ENCODE peak calls at places on chromosomes 4 and X, in ten cellular contexts. W is right lobe of liver, G is HFF-Myc, V is testis, U is A549, R is GM20000, N is tibial artery, H is mammary epithelial cell, F is endothelial cell, I is fibroblast of mammary gland. Q is an unnamed sample.

GRCh38 chr4:38979081-38979480 is 53.1 kb downstream of the TMEM156 start:
- DNase-seq in U (no peak), I (no peak), V (no peak), H (no peak), F (no peak), G (no peak), R (no peak), W (no peak), N (no peak), Q (no peak)

GRCh38 chr4:9762823-9763475 is 18.5 kb upstream of the DRD5 start:
- DNase-seq in I (peak; percentile 64), R (peak; percentile 76), U (peak; percentile 17), H (peak; percentile 68), N (peak; percentile 60), W (no peak), V (peak; percentile 76), G (peak; percentile 22), F (peak; percentile 70), Q (peak; percentile 51)

GRCh38 chr4:116599859-116600258 is 485.5 kb downstream of the TRAM1L1 start:
- DNase-seq in V (peak; percentile 49), I (no peak), U (no peak), R (no peak), F (no peak), H (no peak), N (no peak), G (no peak), W (peak; percentile 9), Q (no peak)

GRCh38 chr4:184293552-184293951 is 75.9 kb upstream of the ENPP6 start:
- DNase-seq in I (no peak), V (no peak), R (no peak), F (peak; percentile 30), W (no peak), H (no peak), G (no peak), U (no peak), N (no peak), Q (no peak)

GRCh38 chr4:100938698-100939097 is 408.6 kb downstream of the PPP3CA start:
- DNase-seq in I (no peak), R (no peak), H (no peak), V (no peak), U (no peak), N (no peak), F (no peak), W (no peak), G (no peak), Q (peak; percentile 10)

GRCh38 chrX:130171446-130172126 is at the start of gene RAB33A:
- DNase-seq in N (no peak), G (no peak), R (peak; percentile 25), U (no peak), W (peak; percentile 25), V (peak; percentile 16), F (peak; percentile 29), H (no peak), I (no peak), Q (peak; percentile 41)

GRCh38 chrX:133892337-133892736 is 93.1 kb downstream of the GPC3 start:
- DNase-seq in V (no peak), F (peak; percentile 1), R (no peak), N (no peak), U (no peak), H (no peak), I (no peak), G (no peak), W (no peak), Q (no peak)

GRCh38 chr4:101944649-101945048 is 154.1 kb downstream of the BANK1 start:
- DNase-seq in N (no peak), H (peak; percentile 26), G (peak; percentile 0), V (no peak), I (peak; percentile 6), R (no peak), U (no peak), F (no peak), W (no peak), Q (no peak)

GRCh38 chr4:113683143-113683542 is 78.4 kb downstream of the CAMK2D start:
- DNase-seq in N (no peak), W (no peak), G (no peak), R (peak; percentile 67), I (no peak), H (peak; percentile 45), V (no peak), U (no peak), F (no peak), Q (no peak)

GRCh38 chr4:41360214-41360910 is 103.6 kb downstream of the UCHL1 start:
- DNase-seq in R (peak; percentile 45), F (peak; percentile 71), I (peak; percentile 7), U (no peak), G (no peak), W (peak; percentile 81), H (peak; percentile 24), N (peak; percentile 67), V (peak; percentile 45), Q (peak; percentile 83)

GRCh38 chrX:143754183-143754582 is 33.6 kb upstream of the SPANXN2 start:
- DNase-seq in F (no peak), R (no peak), N (no peak), H (peak; percentile 76), V (peak; percentile 23), G (no peak), I (no peak), U (no peak), W (no peak), Q (no peak)

GRCh38 chrX:76183289-76184057 is 10.6 kb downstream of the PBDC1 start:
- DNase-seq in R (no peak), V (no peak), N (no peak), G (peak; percentile 14), F (no peak), U (no peak), H (peak; percentile 63), I (peak; percentile 65), W (no peak), Q (no peak)

GRCh38 chr4:112951362-112951962 is 98.0 kb upstream of the ANK2 start:
- DNase-seq in R (peak; percentile 20), U (no peak), N (no peak), G (no peak), W (no peak), I (peak; percentile 34), F (no peak), V (no peak), H (no peak), Q (no peak)

GRCh38 chr4:111631157-111631999 is 513.9 kb upstream of the FAM241A start:
- DNase-seq in R (no peak), U (no peak), V (no peak), G (no peak), W (no peak), N (no peak), I (peak; percentile 38), H (no peak), F (no peak), Q (no peak)

GRCh38 chr4:99179178-99179577 is 35.1 kb upstream of the ADH4 start:
- DNase-seq in W (no peak), I (no peak), H (no peak), R (no peak), F (no peak), V (no peak), G (no peak), N (no peak), U (no peak), Q (no peak)

GRCh38 chrX:40808203-40808602 is 72.9 kb upstream of the MED14 start:
- DNase-seq in U (no peak), G (no peak), H (no peak), N (no peak), R (no peak), F (no peak), V (no peak), I (no peak), W (no peak), Q (no peak)

GRCh38 chr4:37451646-37452045 is 207.1 kb downstream of the NWD2 start:
- DNase-seq in I (no peak), R (no peak), V (no peak), N (no peak), G (no peak), H (no peak), W (no peak), U (no peak), F (no peak), Q (no peak)

GRCh38 chrX:83759872-83760271 is 101.1 kb upstream of the CYLC1 start:
- DNase-seq in W (no peak), N (no peak), U (no peak), I (peak; percentile 23), F (no peak), R (peak; percentile 1), V (no peak), G (no peak), H (no peak), Q (no peak)
- TF ChIP-seq CTCF in W (peak; percentile 50), N (peak; percentile 30), U (peak; percentile 28), I (peak; percentile 44), F (peak; percentile 29), R (peak; percentile 11), V (no peak), G (no peak), H (peak; percentile 37), Q (peak; percentile 30)

GRCh38 chr4:744212-744841 is 38.7 kb downstream of the PCGF3 start:
- DNase-seq in H (no peak), F (no peak), W (no peak), V (no peak), I (no peak), G (no peak), N (no peak), R (no peak), U (no peak), Q (no peak)

GRCh38 chr4:742096-742741 is 36.6 kb downstream of the PCGF3 start:
- DNase-seq in F (no peak), R (no peak), V (no peak), G (no peak), U (no peak), N (no peak), W (no peak), I (no peak), H (no peak), Q (no peak)

GRCh38 chr4:740656-741282 is 35.1 kb downstream of the PCGF3 start:
- DNase-seq in N (no peak), G (no peak), W (no peak), R (no peak), I (no peak), V (no peak), H (no peak), U (no peak), F (no peak), Q (no peak)

GRCh38 chr4:743463-744211 is 38.0 kb downstream of the PCGF3 start:
- DNase-seq in I (peak; percentile 44), N (no peak), G (no peak), H (no peak), U (no peak), R (no peak), F (no peak), V (no peak), W (no peak), Q (no peak)

GRCh38 chr4:742742-743311 is 37.2 kb downstream of the PCGF3 start:
- DNase-seq in I (peak; percentile 54), U (peak; percentile 75), R (peak; percentile 94), F (peak; percentile 82), H (peak; percentile 40), V (peak; percentile 74), W (peak; percentile 77), N (no peak), G (no peak), Q (peak; percentile 89)
- TF ChIP-seq CTCF in I (peak; percentile 85), U (peak; percentile 71), R (peak; percentile 76), F (peak; percentile 93), H (peak; percentile 71), V (peak; percentile 39), W (peak; percentile 94), N (peak; percentile 50), G (peak; percentile 89), Q (peak; percentile 93)

GRCh38 chrX:148573119-148573518 is 72.7 kb downstream of the AFF2 start:
- DNase-seq in G (no peak), V (no peak), U (no peak), W (no peak), N (no peak), I (no peak), F (no peak), H (no peak), R (no peak), Q (peak; percentile 16)
- TF ChIP-seq CTCF in G (no peak), V (no peak), U (no peak), W (no peak), N (no peak), I (no peak), F (no peak), H (no peak), R (no peak), Q (no peak)

GRCh38 chrX:97016106-97016505 is 132.4 kb downstream of the RPA4 start:
- DNase-seq in F (no peak), N (no peak), U (no peak), W (no peak), R (no peak), H (no peak), I (peak; percentile 2), G (no peak), V (no peak), Q (no peak)
- TF ChIP-seq CTCF in F (no peak), N (no peak), U (peak; percentile 22), W (peak; percentile 5), R (no peak), H (no peak), I (no peak), G (no peak), V (no peak), Q (no peak)